ENCODE peak calls at places on chromosome 18, in four cellular contexts. L is astrocyte, J is A549, H is HCT116. A is an unnamed sample. For H3K4me1, the result is how much of the 10 kb centered on the place peaks cover.

GRCh38 chr18:35289293-35290069 is 548 bp downstream of the ZSCAN30 start:
- DNase-seq in L (no peak), J (no peak), H (no peak), A (peak)

GRCh38 chr18:78659748-78660147 is 319.9 kb upstream of the SALL3 start:
- DNase-seq in H (no peak), L (no peak), J (no peak), A (no peak)

GRCh38 chr18:51039138-51040112 is 9.4 kb downstream of the SMAD4 start:
- DNase-seq in H (no peak), J (no peak), L (peak), A (no peak)

GRCh38 chr18:79529296-79529695 is 133.6 kb downstream of the NFATC1 start:
- DNase-seq in H (no peak), L (no peak), J (no peak), A (no peak)

GRCh38 chr18:26056291-26056690 is 34.1 kb downstream of the SS18 start:
- DNase-seq in J (no peak), H (no peak), L (peak), A (no peak)

GRCh38 chr18:8329186-8329771 is 280.0 kb upstream of the RAB12 start:
- DNase-seq in H (no peak), J (no peak), L (peak), A (no peak)

GRCh38 chr18:49747876-49748275 is 65.5 kb downstream of the ACAA2 start:
- DNase-seq in L (peak), H (no peak), J (no peak), A (no peak)

GRCh38 chr18:26487437-26487836 is 60.9 kb downstream of the KCTD1 start:
- DNase-seq in J (peak), H (no peak), L (peak), A (no peak)

GRCh38 chr18:29459986-29460385 is 1283.1 kb upstream of the CDH2 start:
- DNase-seq in L (no peak), J (no peak), H (no peak), A (no peak)

GRCh38 chr18:55228191-55228590 is 268.9 kb upstream of the CCDC68 start:
- DNase-seq in J (no peak), H (no peak), L (peak), A (no peak)
- H3K27ac ChIP-seq in J (peak), H (no peak), L (peak), A (no peak)

GRCh38 chr18:37435150-37435872 is 130.3 kb downstream of the CELF4 start:
- DNase-seq in H (no peak), L (no peak), J (no peak), A (no peak)

GRCh38 chr18:37429768-37430167 is 135.8 kb downstream of the CELF4 start:
- DNase-seq in H (peak), L (no peak), J (no peak), A (no peak)

GRCh38 chr18:37430346-37431076 is 135.1 kb downstream of the CELF4 start:
- DNase-seq in H (no peak), L (no peak), J (no peak), A (no peak)

GRCh38 chr18:37434161-37434860 is 131.3 kb downstream of the CELF4 start:
- DNase-seq in J (no peak), H (no peak), L (no peak), A (no peak)

DNA sequence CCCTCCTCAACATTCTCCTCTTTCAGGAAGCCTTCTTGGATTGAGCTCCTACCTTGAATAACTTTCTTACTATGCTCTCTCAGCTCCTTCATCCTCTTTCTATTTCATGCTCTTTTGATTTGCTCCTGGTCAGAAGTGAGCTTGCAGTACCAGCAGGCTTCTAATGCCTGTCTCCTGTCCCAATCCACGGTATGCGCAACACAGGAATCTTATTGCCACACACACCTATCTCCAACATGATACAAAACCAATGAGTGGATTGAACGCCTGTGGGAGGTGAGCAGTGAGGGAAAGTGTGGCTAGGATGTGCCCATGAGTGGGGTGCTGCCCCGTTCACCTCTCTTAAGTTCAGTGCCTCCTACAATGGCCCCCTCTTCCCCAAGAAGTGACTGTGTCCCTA is 132.8 kb downstream of the CELF4 start:
- DNase-seq in H (no peak), J (no peak), L (no peak), A (no peak)
- H3K4me1 ChIP-seq in H (under half), J (under half), L (under half), A (under half)

DNA sequence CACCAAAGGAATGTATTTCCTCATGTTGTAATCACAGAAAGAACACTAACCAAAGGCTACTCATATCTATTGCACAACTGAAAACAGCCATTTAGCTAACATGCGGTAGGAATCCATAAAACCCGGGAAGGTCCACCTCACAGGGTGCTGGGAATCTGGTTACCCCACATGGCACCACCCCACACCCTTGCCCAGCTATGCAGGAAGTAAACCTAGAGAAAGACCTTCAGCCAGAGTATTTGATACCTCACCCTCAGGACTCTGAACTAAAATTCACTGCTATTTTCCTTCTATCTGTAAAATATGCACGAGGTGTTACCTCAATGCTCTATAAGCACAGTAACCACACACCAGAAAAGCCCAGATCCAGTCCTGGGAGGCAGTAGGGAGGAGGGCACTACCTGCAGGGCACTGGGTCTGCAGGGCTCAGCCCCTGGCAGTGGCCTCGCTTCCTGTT is 45.8 kb downstream of the PTPN2 start:
- DNase-seq in L (peak), H (no peak), J (peak), A (no peak)
- H3K4me3 ChIP-seq in L (no peak), H (no peak), J (peak), A (peak)

DNA sequence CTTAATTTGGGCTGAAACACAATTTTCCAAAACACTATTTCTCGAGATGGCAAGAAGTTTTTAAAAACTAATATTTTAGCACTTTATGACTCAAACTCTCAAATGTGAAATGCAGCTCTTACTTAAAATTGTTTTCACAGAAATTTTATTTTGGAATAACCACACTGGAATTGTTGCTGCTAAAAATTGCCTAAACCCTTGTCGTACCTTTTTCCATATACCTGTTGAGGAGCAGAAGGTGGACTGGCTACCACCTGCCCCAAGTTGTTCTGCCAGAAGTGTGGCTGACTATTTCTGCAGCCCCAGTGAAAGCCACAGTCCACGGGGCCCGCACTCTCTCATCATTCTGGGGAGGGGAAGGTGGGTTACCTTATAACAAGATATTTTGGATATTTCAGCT is 23.4 kb downstream of the TNFRSF11A start:
- DNase-seq in H (no peak), J (no peak), L (no peak), A (no peak)
- H3K27ac ChIP-seq in H (no peak), J (no peak), L (no peak), A (no peak)

GRCh38 chr18:48671561-48671945 is 132.7 kb downstream of the CTIF start:
- DNase-seq in H (no peak), J (no peak), L (no peak), A (no peak)
- H3K4me1 ChIP-seq in H (under half), J (under half), L (under half), A (under half)

GRCh38 chr18:74803769-74804168 is 206.1 kb downstream of the ZNF407 start:
- DNase-seq in H (no peak), J (no peak), L (no peak), A (no peak)
- H3K4me3 ChIP-seq in H (no peak), J (no peak), L (no peak), A (no peak)

DNA sequence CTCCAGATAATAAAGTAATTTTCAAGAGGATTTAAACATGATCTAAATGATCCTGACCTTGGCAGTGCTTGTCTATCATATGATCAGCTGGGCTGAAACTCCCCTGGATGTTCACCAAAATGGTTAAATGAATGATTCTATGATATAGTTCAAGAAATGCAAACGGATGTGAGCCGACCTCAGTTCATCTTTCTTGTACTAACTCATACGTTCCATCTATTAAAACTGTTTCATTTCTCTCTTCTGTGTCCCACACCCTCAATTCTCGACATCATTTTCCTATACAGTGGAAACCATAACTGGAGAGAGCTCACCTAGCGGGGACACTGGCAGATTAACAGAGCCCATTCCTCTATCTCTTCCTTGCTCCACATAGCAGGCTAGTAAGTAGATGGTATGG is 281.8 kb upstream of the CCDC68 start:
- DNase-seq in H (no peak), J (no peak), L (no peak), A (no peak)
- H3K27ac ChIP-seq in H (no peak), J (no peak), L (no peak), A (no peak)

DNA sequence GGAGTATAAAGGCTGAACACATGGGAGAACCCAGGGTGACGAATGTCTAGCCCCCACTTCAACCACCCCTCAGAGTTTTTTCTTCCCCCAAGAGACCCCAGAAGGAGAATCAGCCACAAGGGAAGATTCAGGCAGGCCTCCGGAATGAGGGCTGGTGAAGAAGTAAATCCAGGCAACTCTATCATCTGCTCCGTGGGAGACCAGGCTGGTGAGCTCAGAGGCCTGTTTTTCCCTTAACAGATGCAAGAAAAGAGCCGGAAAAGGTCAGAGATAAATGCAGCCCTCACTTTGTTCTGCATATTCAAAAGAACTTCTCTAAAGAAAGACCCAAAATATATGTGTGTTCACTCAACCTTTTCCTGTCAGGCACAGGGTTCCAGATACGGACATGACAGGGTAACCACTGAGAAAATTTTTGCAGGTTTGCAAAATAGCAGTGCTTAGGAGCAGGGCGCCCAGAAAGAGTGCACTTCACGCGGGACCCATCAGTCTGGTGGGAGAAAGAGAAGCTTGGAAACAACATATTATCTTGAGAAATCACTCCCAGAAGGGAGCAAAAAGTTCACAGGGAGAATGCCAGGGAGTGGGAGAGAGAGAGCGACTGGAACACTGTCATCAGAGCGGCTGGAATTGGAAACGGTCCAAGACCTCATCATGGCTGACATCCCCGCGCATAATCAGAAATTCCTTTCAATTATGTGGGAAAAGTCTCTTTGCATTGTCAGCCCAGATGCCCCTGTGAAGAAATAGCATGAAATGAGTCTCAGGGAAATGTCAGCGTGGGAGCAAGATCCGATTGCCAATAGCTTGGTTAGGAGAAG is 244.9 kb upstream of the SLC14A2 start:
- DNase-seq in L (peak), H (no peak), J (no peak), A (no peak)
- H3K4me1 ChIP-seq in L (under half), H (under half), J (under half), A (under half)

A was measured in naive thymus-derived CD4-positive, alpha-beta T cell.